ENCODE peak calls at places on chromosomes 7 and 10, in six cellular contexts. Z, F, N, Q, C and K are unnamed samples.

GRCh38 chr10:60496181-60496580 is 106.5 kb upstream of the ANK3 start:
- DNase-seq in Z (no peak), F (no peak), N (no peak), Q (no peak), C (no peak), K (no peak)

GRCh38 chr10:89090760-89091455 is 100.3 kb downstream of the FAS start:
- DNase-seq in Z (no peak), F (no peak), N (no peak), Q (no peak), C (no peak), K (no peak)

GRCh38 chr10:80771902-80772555 is 234.3 kb downstream of the SH2D4B start:
- DNase-seq in Z (peak; percentile 22), F (no peak), N (no peak), Q (no peak), C (no peak), K (no peak)

GRCh38 chr10:130889240-130889639 is 422.3 kb downstream of the TCERG1L start:
- DNase-seq in Z (no peak), F (no peak), N (no peak), Q (no peak), C (no peak), K (no peak)

GRCh38 chr7:16934947-16935742 is 53.4 kb upstream of the AGR3 start:
- DNase-seq in Z (no peak), F (no peak), N (no peak), Q (no peak), C (no peak), K (no peak)

GRCh38 chr7:39921505-39922250 is 28.4 kb upstream of the CDK13 start:
- DNase-seq in Z (no peak), F (no peak), N (peak; percentile 64), Q (no peak), C (no peak), K (no peak)

GRCh38 chr7:87361320-87361719 is 15.9 kb downstream of the CROT start:
- DNase-seq in Z (no peak), F (no peak), N (no peak), Q (no peak), C (no peak), K (no peak)

GRCh38 chr10:85851300-85851699 is 515.3 kb downstream of the GRID1 start:
- DNase-seq in Z (no peak), F (no peak), N (no peak), Q (no peak), C (no peak), K (no peak)

GRCh38 chr7:112084506-112084905 is 121.7 kb downstream of the DOCK4 start:
- DNase-seq in Z (no peak), F (no peak), N (no peak), Q (no peak), C (peak; percentile 15), K (no peak)

GRCh38 chr10:100907773-100908172 is 5.0 kb upstream of the SLF2 start:
- DNase-seq in Z (no peak), F (no peak), N (no peak), Q (no peak), C (no peak), K (no peak)

GRCh38 chr7:136894789-136895188 is 26.3 kb downstream of the CHRM2 start:
- DNase-seq in Z (no peak), F (no peak), N (no peak), Q (no peak), C (no peak), K (no peak)

GRCh38 chr10:129191848-129192247 is 275.2 kb upstream of the MGMT start:
- DNase-seq in Z (no peak), F (no peak), N (no peak), Q (no peak), C (no peak), K (no peak)

GRCh38 chr10:49598986-49599385 is 11.1 kb upstream of the SLC18A3 start:
- DNase-seq in Z (no peak), F (peak; percentile 7), N (no peak), Q (no peak), C (no peak), K (no peak)

DNA sequence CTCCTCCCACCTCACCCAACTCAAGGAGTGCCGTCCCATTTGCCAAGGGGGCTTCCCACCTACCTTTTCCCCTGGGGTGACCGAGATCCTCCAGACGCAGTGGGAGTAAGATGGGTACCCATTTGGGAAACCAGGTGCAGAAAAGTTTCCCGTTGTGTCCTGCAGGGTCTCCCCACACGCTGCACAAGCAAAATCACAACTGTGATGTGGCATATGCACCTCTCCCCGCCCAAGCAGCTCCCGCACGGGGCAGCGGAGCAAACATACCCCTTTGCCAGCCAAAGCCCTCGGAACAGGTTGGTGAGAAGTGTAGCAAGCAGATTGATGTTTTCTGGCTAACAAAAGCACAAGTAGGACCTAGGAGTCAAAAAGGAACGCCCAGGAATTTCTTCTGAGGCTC is 51.5 kb upstream of the OPALIN start:
- DNase-seq in Z (no peak), F (no peak), N (no peak), Q (no peak), C (no peak), K (no peak)
- TF ChIP-seq CTCF in Z (no peak), F (no peak), N (no peak), Q (no peak), C (no peak), K (no peak)

GRCh38 chr10:125144693-125145623 is 15.4 kb downstream of the CTBP2 start:
- DNase-seq in Z (peak; percentile 53), F (peak; percentile 54), N (peak; percentile 86), Q (no peak), C (peak; percentile 54), K (no peak)
- TF ChIP-seq CTCF in Z (no peak), F (peak; percentile 38), N (peak; percentile 77), Q (peak; percentile 59), C (peak; percentile 37), K (peak; percentile 52)

GRCh38 chr10:31945392-31945791 is 16.8 kb upstream of the ARHGAP12 start:
- DNase-seq in Z (no peak), F (no peak), N (no peak), Q (no peak), C (no peak), K (no peak)
- TF ChIP-seq CTCF in Z (no peak), F (no peak), N (no peak), Q (no peak), C (no peak), K (no peak)

GRCh38 chr7:77907281-77907680 is 108.7 kb downstream of the PHTF2 start:
- DNase-seq in Z (no peak), F (no peak), N (no peak), Q (no peak), C (no peak), K (no peak)

GRCh38 chr7:77904252-77904651 is 105.7 kb downstream of the PHTF2 start:
- DNase-seq in Z (no peak), F (no peak), N (no peak), Q (no peak), C (no peak), K (no peak)

GRCh38 chr7:77908664-77909063 is 110.1 kb downstream of the PHTF2 start:
- DNase-seq in Z (no peak), F (no peak), N (no peak), Q (no peak), C (no peak), K (no peak)

GRCh38 chr7:77903597-77903996 is 105.0 kb downstream of the PHTF2 start:
- DNase-seq in Z (no peak), F (peak; percentile 15), N (peak; percentile 66), Q (no peak), C (no peak), K (no peak)
- TF ChIP-seq CTCF in Z (no peak), F (peak; percentile 37), N (peak; percentile 70), Q (peak; percentile 27), C (no peak), K (no peak)

DNA sequence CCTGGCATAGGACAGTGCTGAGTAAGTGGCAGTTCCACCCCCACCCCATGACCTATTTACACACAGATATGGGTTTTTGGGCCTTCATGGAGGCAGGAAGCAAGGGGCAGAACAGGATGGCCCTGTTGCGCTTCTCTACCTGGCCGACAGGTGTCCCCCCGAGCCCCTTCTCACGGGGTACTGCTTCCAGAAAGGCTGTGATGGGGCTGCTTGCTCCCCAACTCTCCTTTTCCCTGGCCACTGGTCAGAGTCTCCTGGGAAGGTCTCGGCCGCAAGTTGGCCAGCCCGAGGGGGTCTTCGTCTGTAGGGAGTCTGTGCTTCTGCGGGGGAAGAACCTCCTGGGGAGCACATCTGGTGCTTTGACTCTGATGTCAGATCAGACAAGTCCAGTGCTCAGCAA is 139.8 kb upstream of the TNS3 start:
- DNase-seq in Z (no peak), F (no peak), N (peak; percentile 80), Q (no peak), C (no peak), K (no peak)
- TF ChIP-seq CTCF in Z (no peak), F (no peak), N (peak; percentile 69), Q (no peak), C (no peak), K (no peak)

GRCh38 chr10:95478935-95479334 is 82.2 kb downstream of the SORBS1 start:
- DNase-seq in Z (no peak), F (no peak), N (no peak), Q (no peak), C (peak; percentile 14), K (peak; percentile 84)

GRCh38 chr10:95478185-95478584 is 83.0 kb downstream of the SORBS1 start:
- DNase-seq in Z (no peak), F (no peak), N (no peak), Q (no peak), C (no peak), K (no peak)

GRCh38 chr10:95480901-95481491 is 80.2 kb downstream of the SORBS1 start:
- DNase-seq in Z (no peak), F (no peak), N (peak; percentile 87), Q (no peak), C (no peak), K (no peak)

GRCh38 chr10:95482501-95483248 is 78.5 kb downstream of the SORBS1 start:
- DNase-seq in Z (no peak), F (no peak), N (no peak), Q (no peak), C (no peak), K (no peak)

GRCh38 chr10:95480102-95480900 is 80.9 kb downstream of the SORBS1 start:
- DNase-seq in Z (peak; percentile 61), F (no peak), N (peak; percentile 73), Q (no peak), C (peak; percentile 45), K (no peak)
- TF ChIP-seq CTCF in Z (no peak), F (no peak), N (peak; percentile 59), Q (no peak), C (no peak), K (no peak)

GRCh38 chr10:11307004-11307403 is 289.3 kb downstream of the CELF2 start:
- DNase-seq in Z (no peak), F (no peak), N (no peak), Q (no peak), C (no peak), K (no peak)

GRCh38 chr10:11303671-11304170 is 286.0 kb downstream of the CELF2 start:
- DNase-seq in Z (no peak), F (no peak), N (no peak), Q (no peak), C (no peak), K (no peak)

GRCh38 chr10:11305825-11306601 is 288.3 kb downstream of the CELF2 start:
- DNase-seq in Z (no peak), F (no peak), N (no peak), Q (no peak), C (no peak), K (no peak)

GRCh38 chr10:11302181-11302580 is 284.5 kb downstream of the CELF2 start:
- DNase-seq in Z (no peak), F (no peak), N (no peak), Q (no peak), C (no peak), K (peak; percentile 39)

GRCh38 chr10:11304906-11305585 is 287.4 kb downstream of the CELF2 start:
- DNase-seq in Z (no peak), F (no peak), N (peak; percentile 10), Q (no peak), C (no peak), K (no peak)
- TF ChIP-seq CTCF in Z (no peak), F (no peak), N (no peak), Q (no peak), C (no peak), K (no peak)

GRCh38 chr10:28532509-28533314 is at the start of gene WAC:
- DNase-seq in Z (peak; percentile 98), F (peak; percentile 94), N (peak; percentile 98), Q (peak; percentile 51), C (peak; percentile 96), K (peak; percentile 73)
- TF ChIP-seq CTCF in Z (peak; percentile 12), F (no peak), N (peak; percentile 39), Q (peak; percentile 27), C (no peak), K (peak; percentile 25)